ENCODE peak calls at places on chromosome 14, in four cellular contexts. One of them, this sample, is unnamed.

GRCh38 chr14:96051642-96052540 is 12.7 kb downstream of the C14orf132 start:
- DNase-seq in IMR-90: peak; percentile 8
- DNase-seq in AG04449: no peak
- DNase-seq in osteoblast: no peak
- DNase-seq in this sample: no peak

GRCh38 chr14:84403585-84403984 is 1126.4 kb upstream of the FLRT2 start:
- DNase-seq in IMR-90: no peak
- DNase-seq in AG04449: no peak
- DNase-seq in osteoblast: peak; percentile 3
- DNase-seq in this sample: no peak

GRCh38 chr14:52063107-52063506 is 5.8 kb downstream of the NID2 start:
- DNase-seq in osteoblast: peak; percentile 19
- DNase-seq in AG04449: no peak
- DNase-seq in IMR-90: peak; percentile 37
- DNase-seq in this sample: no peak

GRCh38 chr14:38208825-38209562 is 1.3 kb downstream of the SSTR1 start:
- DNase-seq in osteoblast: peak; percentile 68
- DNase-seq in AG04449: no peak
- DNase-seq in IMR-90: peak; percentile 74
- DNase-seq in this sample: no peak

GRCh38 chr14:32693114-32693513 is 245.6 kb upstream of the NPAS3 start:
- DNase-seq in osteoblast: no peak
- DNase-seq in AG04449: no peak
- DNase-seq in IMR-90: peak; percentile 35
- DNase-seq in this sample: peak; percentile 54

GRCh38 chr14:75697918-75698317 is 36.9 kb downstream of the TTLL5 start:
- DNase-seq in AG04449: no peak
- DNase-seq in osteoblast: no peak
- DNase-seq in IMR-90: no peak
- DNase-seq in this sample: no peak

GRCh38 chr14:68756071-68756481 is 36.8 kb downstream of the ZFP36L1 start:
- DNase-seq in AG04449: no peak
- DNase-seq in IMR-90: no peak
- DNase-seq in osteoblast: no peak
- DNase-seq in this sample: no peak

GRCh38 chr14:103094406-103095209 is at the start of gene EXOC3L4:
- DNase-seq in IMR-90: peak; percentile 10
- DNase-seq in osteoblast: peak; percentile 91
- DNase-seq in AG04449: no peak
- DNase-seq in this sample: no peak

GRCh38 chr14:67881225-67881624 is 61.6 kb downstream of the RAD51B start:
- DNase-seq in osteoblast: no peak
- DNase-seq in AG04449: no peak
- DNase-seq in IMR-90: no peak
- DNase-seq in this sample: no peak

GRCh38 chr14:65972891-65973290 is 513.3 kb upstream of the CCDC196 start:
- DNase-seq in AG04449: peak; percentile 29
- DNase-seq in IMR-90: peak; percentile 44
- DNase-seq in osteoblast: no peak
- DNase-seq in this sample: peak; percentile 26

GRCh38 chr14:89366580-89367448 is 50.2 kb downstream of the FOXN3 start:
- DNase-seq in IMR-90: no peak
- DNase-seq in osteoblast: no peak
- DNase-seq in AG04449: no peak
- DNase-seq in this sample: no peak

GRCh38 chr14:51592836-51593235 is 58.9 kb upstream of the FRMD6 start:
- DNase-seq in osteoblast: no peak
- DNase-seq in IMR-90: no peak
- DNase-seq in AG04449: no peak
- DNase-seq in this sample: no peak

GRCh38 chr14:52862652-52863338 is 71.4 kb upstream of the GNPNAT1 start:
- DNase-seq in osteoblast: peak; percentile 48
- DNase-seq in IMR-90: peak; percentile 88
- DNase-seq in AG04449: no peak
- DNase-seq in this sample: peak; percentile 59

GRCh38 chr14:69571879-69572633 is 2.6 kb downstream of the CCDC177 start:
- DNase-seq in osteoblast: peak; percentile 87
- DNase-seq in AG04449: no peak
- DNase-seq in IMR-90: peak; percentile 15
- DNase-seq in this sample: no peak

GRCh38 chr14:98210045-98210678 is 1061.8 kb downstream of the BCL11B start:
- DNase-seq in osteoblast: no peak
- DNase-seq in AG04449: no peak
- DNase-seq in IMR-90: no peak
- DNase-seq in this sample: no peak

GRCh38 chr14:100691395-100692025 is 35.2 kb upstream of the DLK1 start:
- DNase-seq in IMR-90: no peak
- DNase-seq in osteoblast: no peak
- DNase-seq in AG04449: no peak
- DNase-seq in this sample: no peak

GRCh38 chr14:100692859-100693558 is 33.7 kb upstream of the DLK1 start:
- DNase-seq in IMR-90: peak; percentile 94
- DNase-seq in osteoblast: peak; percentile 99
- DNase-seq in AG04449: peak; percentile 61
- DNase-seq in this sample: peak; percentile 63

GRCh38 chr14:100688598-100689499 is 37.8 kb upstream of the DLK1 start:
- DNase-seq in AG04449: peak; percentile 23
- DNase-seq in IMR-90: peak; percentile 82
- DNase-seq in osteoblast: peak; percentile 97
- DNase-seq in this sample: no peak

GRCh38 chr14:100692256-100692655 is 34.4 kb upstream of the DLK1 start:
- DNase-seq in IMR-90: no peak
- DNase-seq in osteoblast: no peak
- DNase-seq in AG04449: no peak
- DNase-seq in this sample: no peak

GRCh38 chr14:100690672-100691071 is 36.0 kb upstream of the DLK1 start:
- DNase-seq in IMR-90: no peak
- DNase-seq in AG04449: no peak
- DNase-seq in osteoblast: no peak
- DNase-seq in this sample: no peak
- H3K4me3 ChIP-seq in IMR-90: no peak overlapping the region
- H3K4me3 ChIP-seq in AG04449: no peak overlapping the region
- H3K4me3 ChIP-seq in osteoblast: no peak overlapping the region
- H3K4me3 ChIP-seq in this sample: no peak overlapping the region

DNA sequence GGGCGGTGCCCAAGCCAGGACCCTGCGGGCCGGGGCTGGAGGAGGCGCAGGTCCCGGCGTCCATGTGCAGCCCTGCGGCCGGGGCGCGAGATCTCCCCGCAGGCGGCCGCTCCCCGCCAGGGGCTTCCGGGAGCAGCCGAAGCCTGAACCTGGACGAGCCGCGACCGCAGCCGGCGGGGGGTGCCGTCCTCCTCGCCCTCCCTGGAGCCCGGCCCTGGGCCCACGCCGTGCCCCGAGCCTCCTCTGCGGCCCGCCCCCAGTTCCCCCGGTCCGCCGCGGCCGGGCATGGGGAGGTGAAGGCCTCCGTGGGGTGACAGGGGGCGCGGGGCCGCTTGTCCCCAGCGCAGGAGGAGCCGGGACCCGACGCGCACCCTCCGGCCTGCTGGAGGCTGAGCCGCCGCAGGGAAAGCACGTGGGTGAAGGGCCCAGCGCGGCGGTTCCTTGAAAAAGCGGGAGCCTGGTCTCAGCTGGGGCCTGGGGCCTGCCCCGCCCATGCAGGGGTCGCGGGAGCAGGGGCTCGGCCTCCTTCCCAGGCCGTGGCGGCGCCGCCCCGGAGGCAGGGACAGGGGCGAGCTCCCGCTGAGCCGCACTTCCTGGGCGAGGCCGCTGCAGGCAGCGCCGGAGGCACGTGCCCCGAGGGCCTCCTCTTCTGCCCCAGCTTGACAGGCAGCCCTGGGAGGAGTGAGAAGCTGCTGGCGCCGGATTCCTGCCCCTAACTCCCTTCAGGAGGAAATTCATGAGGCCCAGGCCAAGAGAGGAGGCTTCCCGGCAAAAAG is 55.6 kb upstream of the PPP2R5C start:
- DNase-seq in IMR-90: no peak
- DNase-seq in AG04449: no peak
- DNase-seq in osteoblast: peak; percentile 75
- DNase-seq in this sample: no peak
- H3K4me3 ChIP-seq in IMR-90: no peak overlapping the region
- H3K4me3 ChIP-seq in AG04449: no peak overlapping the region
- H3K4me3 ChIP-seq in osteoblast: peak overlapping the region; percentile 22
- H3K4me3 ChIP-seq in this sample: no peak overlapping the region

DNA sequence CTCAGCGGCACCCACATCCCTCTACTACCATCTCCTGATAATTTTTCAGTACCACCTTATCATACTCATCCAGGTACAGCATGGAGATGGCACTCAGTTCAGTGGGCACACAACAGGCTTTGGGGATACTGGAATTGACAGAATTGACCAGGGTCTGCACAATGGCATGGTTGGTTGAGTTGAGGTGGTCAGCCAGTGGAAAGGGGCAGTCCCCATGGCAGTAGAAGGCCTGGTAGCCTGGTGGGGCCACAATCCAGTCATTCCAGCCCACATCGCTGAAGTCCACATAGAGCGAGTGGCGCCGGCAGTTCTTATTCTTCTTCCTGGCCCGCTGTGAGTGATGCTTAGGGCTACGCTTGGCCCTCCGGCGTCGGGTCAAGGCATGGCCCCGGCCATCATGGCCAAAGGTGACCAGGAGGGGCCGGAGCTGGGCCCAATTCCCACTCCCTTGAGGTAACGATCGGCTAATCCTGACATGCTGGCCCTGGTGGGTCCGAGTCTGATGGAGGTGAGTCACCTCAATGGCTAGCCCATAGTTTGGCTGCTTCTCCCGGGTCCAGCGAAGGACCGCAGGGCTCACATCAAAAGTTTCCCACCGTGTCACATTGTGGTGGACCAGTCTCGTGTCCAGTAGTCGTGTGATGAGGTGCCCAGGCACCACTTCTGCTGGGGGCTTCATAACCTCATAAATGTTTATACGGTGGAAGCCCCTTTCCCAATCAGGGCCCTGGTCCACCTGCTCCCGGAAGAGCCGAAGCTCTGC is 6.4 kb downstream of the BMP4 start:
- DNase-seq in AG04449: no peak
- DNase-seq in osteoblast: no peak
- DNase-seq in IMR-90: no peak
- DNase-seq in this sample: no peak
- H3K4me3 ChIP-seq in AG04449: no peak overlapping the region
- H3K4me3 ChIP-seq in osteoblast: no peak overlapping the region
- H3K4me3 ChIP-seq in IMR-90: no peak overlapping the region
- H3K4me3 ChIP-seq in this sample: no peak overlapping the region

GRCh38 chr14:105326891-105327694 is 12.5 kb downstream of the PACS2 start:
- DNase-seq in osteoblast: peak; percentile 76
- DNase-seq in AG04449: no peak
- DNase-seq in IMR-90: no peak
- DNase-seq in this sample: no peak
- H3K4me3 ChIP-seq in osteoblast: no peak overlapping the region
- H3K4me3 ChIP-seq in AG04449: no peak overlapping the region
- H3K4me3 ChIP-seq in IMR-90: no peak overlapping the region
- H3K4me3 ChIP-seq in this sample: no peak overlapping the region

DNA sequence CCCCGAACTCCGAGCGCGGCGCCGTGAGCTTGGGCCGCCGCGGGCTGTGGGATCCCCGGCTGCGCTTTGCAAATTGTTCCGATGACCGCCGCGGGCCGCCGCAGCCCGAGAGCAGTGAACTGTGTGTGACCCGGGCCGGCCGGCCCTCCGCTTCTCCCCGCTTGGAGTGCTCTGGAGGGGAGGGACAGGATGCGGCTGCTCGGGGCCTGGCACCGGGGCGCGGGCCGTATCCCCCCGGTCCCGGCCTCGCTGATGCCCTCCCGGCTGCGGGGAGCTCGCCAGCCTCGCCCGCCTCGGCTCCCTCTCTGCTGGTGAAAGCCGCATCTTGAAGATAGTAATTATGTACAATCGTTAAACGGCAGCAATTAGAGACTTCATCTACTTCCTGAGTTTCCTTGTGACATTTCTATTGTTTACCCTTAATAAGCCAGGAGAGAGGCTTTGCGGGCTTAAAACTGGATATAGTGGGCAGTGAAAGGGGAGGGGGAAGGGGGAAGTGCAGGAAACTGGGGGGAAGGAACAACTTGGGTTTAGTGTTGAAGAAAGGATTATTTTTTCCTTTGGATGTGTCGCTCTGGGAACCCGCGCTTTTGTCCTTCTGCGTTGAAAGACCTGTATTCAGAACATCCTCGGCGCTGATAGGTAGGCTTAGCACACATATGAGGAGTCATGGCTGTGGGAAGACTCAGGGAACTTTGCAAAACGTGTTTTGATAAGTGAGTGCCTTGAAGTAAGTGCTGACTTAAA is 1.2 kb downstream of the PELI2 start:
- DNase-seq in AG04449: no peak
- DNase-seq in osteoblast: peak; percentile 76
- DNase-seq in IMR-90: peak; percentile 52
- DNase-seq in this sample: no peak
- H3K4me3 ChIP-seq in AG04449: peak overlapping the region; percentile 68
- H3K4me3 ChIP-seq in osteoblast: peak overlapping the region; percentile 83
- H3K4me3 ChIP-seq in IMR-90: peak overlapping the region; percentile 59
- H3K4me3 ChIP-seq in this sample: peak overlapping the region; percentile 72

DNA sequence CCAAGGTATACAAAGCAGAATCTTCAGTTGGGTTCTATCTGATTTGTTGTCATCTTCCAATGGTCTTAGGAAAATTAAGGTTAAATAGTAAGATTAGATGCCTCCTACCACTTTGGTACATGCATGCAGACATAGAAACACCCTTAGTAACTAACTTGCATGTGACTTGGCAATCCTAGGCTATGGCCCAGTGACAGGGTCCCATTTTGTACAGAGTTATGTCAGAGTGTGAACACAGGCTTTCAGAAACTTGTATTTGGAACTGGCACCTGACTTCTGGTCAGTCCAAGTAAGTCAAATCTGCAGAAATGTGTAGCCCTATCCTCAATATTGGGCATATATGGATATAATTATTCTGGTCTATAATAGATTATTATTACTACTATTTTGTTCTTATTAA is 53.1 kb downstream of the DAD1 start:
- DNase-seq in osteoblast: no peak
- DNase-seq in IMR-90: no peak
- DNase-seq in AG04449: no peak
- DNase-seq in this sample: no peak
- H3K4me3 ChIP-seq in osteoblast: no peak overlapping the region
- H3K4me3 ChIP-seq in IMR-90: no peak overlapping the region
- H3K4me3 ChIP-seq in AG04449: no peak overlapping the region
- H3K4me3 ChIP-seq in this sample: no peak overlapping the region

This sample was measured in skeletal muscle cell.